ENCODE peak calls at places on chromosomes 2 and 18, in four cellular contexts. One of them, this sample, is unnamed.

GRCh38 chr18:22977847-22978701 is 44.9 kb downstream of the RBBP8 start:
- DNase-seq in NCI-H1092: no peak
- DNase-seq in B cell: no peak
- DNase-seq in HuH-7.5: no peak
- DNase-seq in this sample: no peak

GRCh38 chr2:187544371-187545080 is 9.7 kb downstream of the TFPI start:
- DNase-seq in HuH-7.5: no peak
- DNase-seq in B cell: no peak
- DNase-seq in NCI-H1092: no peak
- DNase-seq in this sample: no peak

GRCh38 chr2:230472619-230473018 is 56.6 kb downstream of the SP100 start:
- DNase-seq in B cell: no peak
- DNase-seq in NCI-H1092: no peak
- DNase-seq in HuH-7.5: no peak
- DNase-seq in this sample: no peak

GRCh38 chr2:9327873-9328352 is 95.4 kb downstream of the ITGB1BP1 start:
- DNase-seq in NCI-H1092: no peak
- DNase-seq in B cell: no peak
- DNase-seq in HuH-7.5: peak
- DNase-seq in this sample: no peak

GRCh38 chr2:131044757-131045150 is 48.5 kb downstream of the FAM168B start:
- DNase-seq in B cell: no peak
- DNase-seq in HuH-7.5: no peak
- DNase-seq in NCI-H1092: no peak
- DNase-seq in this sample: no peak

GRCh38 chr2:147275943-147276342 is 568.9 kb upstream of the ACVR2A start:
- DNase-seq in HuH-7.5: no peak
- DNase-seq in NCI-H1092: no peak
- DNase-seq in B cell: no peak
- DNase-seq in this sample: peak

GRCh38 chr2:13686262-13686661 is 946.3 kb upstream of the LRATD1 start:
- DNase-seq in B cell: no peak
- DNase-seq in NCI-H1092: no peak
- DNase-seq in HuH-7.5: no peak
- DNase-seq in this sample: no peak

GRCh38 chr2:100875516-100876230 is 55.7 kb downstream of the NPAS2 start:
- DNase-seq in NCI-H1092: no peak
- DNase-seq in B cell: no peak
- DNase-seq in HuH-7.5: no peak
- DNase-seq in this sample: no peak

GRCh38 chr2:112153179-112153490 is 14.9 kb downstream of the FBLN7 start:
- DNase-seq in HuH-7.5: no peak
- DNase-seq in NCI-H1092: no peak
- DNase-seq in B cell: no peak
- DNase-seq in this sample: no peak

GRCh38 chr2:189818249-189819038 is 34.2 kb downstream of the PMS1 start:
- DNase-seq in HuH-7.5: no peak
- DNase-seq in NCI-H1092: no peak
- DNase-seq in B cell: no peak
- DNase-seq in this sample: no peak

This sample was measured in NCI-H526.